ENCODE peak calls at places on chromosomes 5 and 9, in seven cellular contexts. W is posterior cingulate gyrus; Y is GM04504; Q is stimulated activated CD4-positive, alpha-beta T cell treated with anti-CD3 and anti-CD28 coated beads, TNF-alpha, amount 100 ng/mL, for 1 hour; D is pons; M is activated T-helper 1 cell treated with anti-CD3 and anti-CD28 coated beads, Interleukin-2, amount 50 U/mL, for 16 hours; O is iPS-NIHi11. L is an unnamed sample.

GRCh38 chr9:3794005-3794404 is 268.2 kb upstream of the RFX3 start:
- DNase-seq in Q (no peak), D (no peak), W (no peak), Y (no peak), M (no peak), O (peak), L (no peak)

GRCh38 chr5:174412374-174412773 is 312.0 kb upstream of the MSX2 start:
- DNase-seq in D (no peak), Q (no peak), W (no peak), Y (no peak), O (no peak), M (no peak), L (no peak)

GRCh38 chr5:11311731-11312130 is 550.7 kb upstream of the DAP start:
- DNase-seq in O (no peak), W (no peak), Q (no peak), M (no peak), D (no peak), Y (no peak), L (no peak)

GRCh38 chr9:129280236-129281231 is 102.5 kb upstream of the IER5L start:
- DNase-seq in M (no peak), W (peak), Q (no peak), Y (no peak), O (no peak), D (peak), L (no peak)

GRCh38 chr5:170184007-170184687 is 48.6 kb upstream of the C5orf58 start:
- DNase-seq in Y (peak), W (peak), O (peak), M (peak), D (peak), Q (no peak), L (no peak)

GRCh38 chr5:59042201-59042600 is 459.3 kb downstream of the RAB3C start:
- DNase-seq in Y (no peak), D (no peak), M (no peak), O (no peak), Q (no peak), W (no peak), L (no peak)

GRCh38 chr9:16223074-16223871 is 647.2 kb downstream of the BNC2 start:
- DNase-seq in W (no peak), Y (no peak), Q (no peak), D (no peak), O (no peak), M (no peak), L (no peak)

GRCh38 chr9:35760651-35761050 is 6.6 kb upstream of the MSMP start:
- DNase-seq in D (no peak), M (no peak), Y (no peak), W (no peak), O (no peak), Q (no peak), L (no peak)

GRCh38 chr5:141843156-141843927 is 34.9 kb downstream of the PCDH1 start:
- DNase-seq in W (no peak), O (no peak), Y (no peak), M (no peak), D (no peak), Q (no peak), L (no peak)

GRCh38 chr5:41722359-41722950 is 147.8 kb downstream of the OXCT1 start:
- DNase-seq in M (no peak), Q (no peak), O (no peak), D (no peak), W (no peak), Y (no peak), L (no peak)

GRCh38 chr9:79302569-79302968 is 269.2 kb upstream of the TLE4 start:
- DNase-seq in M (no peak), W (no peak), D (no peak), Q (no peak), O (no peak), Y (no peak), L (no peak)

GRCh38 chr9:35669331-35670145 is 4.2 kb upstream of the CA9 start:
- DNase-seq in D (no peak), O (no peak), M (no peak), Y (no peak), Q (no peak), W (no peak), L (no peak)

GRCh38 chr5:145800181-145800580 is 35.0 kb downstream of the PRELID2 start:
- DNase-seq in O (no peak), Y (no peak), W (no peak), Q (no peak), M (no peak), D (no peak), L (no peak)

GRCh38 chr5:93622240-93622885 is 39.3 kb downstream of the NR2F1 start:
- DNase-seq in M (peak), D (peak), O (no peak), Y (no peak), Q (no peak), W (no peak), L (no peak)

GRCh38 chr9:37632479-37632878 is 18.3 kb upstream of the FRMPD1 start:
- DNase-seq in W (no peak), D (no peak), O (no peak), Y (no peak), M (no peak), Q (no peak), L (no peak)

GRCh38 chr5:83095973-83096539 is 18.7 kb downstream of the XRCC4 start:
- DNase-seq in O (peak), D (no peak), Q (no peak), W (no peak), M (no peak), Y (peak), L (no peak)

GRCh38 chr9:98333703-98334582 is 78.5 kb upstream of the TBC1D2 start:
- DNase-seq in W (no peak), Q (no peak), O (no peak), D (no peak), Y (peak), M (no peak), L (no peak)

GRCh38 chr5:179886190-179886589 is 21.5 kb downstream of the TBC1D9B start:
- DNase-seq in W (no peak), Y (no peak), O (no peak), D (no peak), M (no peak), Q (no peak), L (no peak)

GRCh38 chr5:78586251-78586650 is 62.3 kb downstream of the LHFPL2 start:
- DNase-seq in W (no peak), M (no peak), O (no peak), Y (peak), Q (no peak), D (no peak), L (no peak)

GRCh38 chr5:96338624-96339023 is 94.4 kb downstream of the PCSK1 start:
- DNase-seq in D (peak), M (no peak), Y (no peak), O (no peak), Q (no peak), W (no peak), L (no peak)

GRCh38 chr9:87435189-87435880 is 62.3 kb upstream of the DAPK1 start:
- DNase-seq in M (no peak), Q (no peak), Y (no peak), O (no peak), W (no peak), D (no peak), L (no peak)

GRCh38 chr9:76717611-76718010 is 46.6 kb upstream of the PCA3 start:
- DNase-seq in W (no peak), D (peak), Q (no peak), M (no peak), Y (no peak), O (no peak), L (no peak)

GRCh38 chr9:134863941-134864820 is 16.4 kb upstream of the FCN2 start:
- DNase-seq in D (no peak), Q (no peak), O (no peak), Y (no peak), M (no peak), W (no peak), L (no peak)

GRCh38 chr9:21412109-21412508 is 3.2 kb downstream of the IFNA8 start:
- DNase-seq in D (no peak), W (no peak), Y (no peak), Q (no peak), M (no peak), O (no peak), L (no peak)

GRCh38 chr5:58922392-58923171 is 339.7 kb downstream of the RAB3C start:
- DNase-seq in W (peak), M (no peak), O (no peak), Y (no peak), Q (no peak), D (peak), L (no peak)

GRCh38 chr9:92228628-92229027 is 64.9 kb downstream of the IARS1 start:
- DNase-seq in Q (no peak), O (no peak), M (no peak), W (no peak), Y (no peak), D (no peak), L (no peak)

GRCh38 chr9:125766468-125767221 is 19.5 kb downstream of the PBX3 start:
- DNase-seq in D (no peak), W (no peak), Q (no peak), M (no peak), O (no peak), Y (no peak), L (no peak)

GRCh38 chr9:28318515-28318914 is 745.2 kb upstream of the C9orf72 start:
- DNase-seq in M (no peak), Y (no peak), W (no peak), O (no peak), Q (no peak), D (peak), L (no peak)

GRCh38 chr5:585962-586628 is 26.0 kb upstream of the CEP72 start:
- DNase-seq in Q (no peak), O (no peak), M (no peak), D (no peak), W (no peak), Y (no peak), L (no peak)

GRCh38 chr5:160638141-160638742 is 213.8 kb downstream of the ATP10B start:
- DNase-seq in Q (no peak), M (no peak), D (no peak), W (no peak), Y (no peak), O (no peak), L (no peak)

GRCh38 chr5:179766021-179766725 is 27.6 kb upstream of the LTC4S start:
- DNase-seq in D (no peak), O (no peak), W (no peak), M (no peak), Q (no peak), Y (no peak), L (no peak)

GRCh38 chr5:88669314-88669713 is 213.7 kb downstream of the MEF2C start:
- DNase-seq in Q (no peak), D (peak), O (no peak), W (no peak), M (no peak), Y (no peak), L (no peak)

GRCh38 chr9:68751556-68751955 is 46.5 kb downstream of the PIP5K1B start:
- DNase-seq in Q (no peak), Y (no peak), M (no peak), O (no peak), W (no peak), D (no peak), L (no peak)

GRCh38 chr5:156460496-156460895 is 133.5 kb downstream of the SGCD start:
- DNase-seq in W (no peak), Q (no peak), D (no peak), M (no peak), Y (no peak), O (no peak), L (no peak)

GRCh38 chr9:101047848-101048402 is 19.4 kb downstream of the PLPPR1 start:
- DNase-seq in Q (no peak), O (no peak), D (no peak), M (no peak), W (no peak), Y (no peak), L (no peak)

GRCh38 chr5:127562252-127562651 is 44.8 kb downstream of the PRRC1 start:
- DNase-seq in M (no peak), Q (no peak), Y (no peak), W (no peak), D (peak), O (peak), L (no peak)

L was measured in activated CD4-positive, CD25-positive, alpha-beta regulatory T cell treated with anti-CD3 and anti-CD28 coated beads, Interleukin-2, amount 50 U/mL, for 16 hours.